ENCODE peak calls at places on chromosome 12, in six cellular contexts. V is mucosa of descending colon, M is lower lobe of right lung, L is thyroid gland, J is tibial nerve, T is cardiac fibroblast. Y is an unnamed sample.

GRCh38 chr12:107349008-107349747 is 255.8 kb upstream of the CRY1 start:
- DNase-seq in L (no peak), V (peak), J (peak), T (peak), M (no peak), Y (no peak)

GRCh38 chr12:124829008-124829707 is 34.5 kb downstream of the SCARB1 start:
- DNase-seq in M (no peak), L (no peak), V (no peak), T (peak), J (peak), Y (no peak)

GRCh38 chr12:57142727-57143126 is 4.7 kb downstream of the LRP1-AS start:
- DNase-seq in M (no peak), L (no peak), J (no peak), T (no peak), V (no peak), Y (no peak)

GRCh38 chr12:108145011-108145410 is 15.9 kb downstream of the WSCD2 start:
- DNase-seq in T (no peak), M (no peak), V (no peak), L (peak), J (no peak), Y (no peak)

GRCh38 chr12:124314207-124314606 is 19.3 kb downstream of the RFLNA start:
- DNase-seq in J (no peak), L (no peak), T (no peak), V (no peak), M (no peak), Y (no peak)

GRCh38 chr12:71935594-71935993 is 3.1 kb upstream of the TPH2 start:
- DNase-seq in T (no peak), M (no peak), V (no peak), J (no peak), L (no peak), Y (no peak)

GRCh38 chr12:50057000-50057841 is at the start of gene ASIC1:
- DNase-seq in L (peak), V (peak), J (peak), T (peak), M (peak), Y (peak)

GRCh38 chr12:39359644-39360043 is 83.3 kb downstream of the KIF21A start:
- DNase-seq in T (no peak), V (no peak), J (no peak), M (no peak), L (no peak), Y (no peak)

GRCh38 chr12:93229494-93230310 is 148.0 kb upstream of the NUDT4 start:
- DNase-seq in T (peak), J (no peak), V (no peak), M (no peak), L (no peak), Y (no peak)

GRCh38 chr12:102172436-102172835 is 25.2 kb downstream of the PMCH start:
- DNase-seq in T (peak), M (no peak), V (no peak), J (no peak), L (no peak), Y (no peak)

GRCh38 chr12:10392394-10392930 is 2.6 kb upstream of the KLRK1 start:
- DNase-seq in J (peak), L (peak), T (peak), M (peak), V (peak), Y (peak)

GRCh38 chr12:38151991-38152700 is 164.4 kb upstream of the ALG10B start:
- DNase-seq in J (no peak), L (no peak), T (no peak), V (no peak), M (no peak), Y (no peak)

GRCh38 chr12:126582231-126582630 is 1517.0 kb downstream of the AACS start:
- DNase-seq in T (no peak), V (no peak), L (no peak), M (no peak), J (no peak), Y (no peak)

GRCh38 chr12:15829949-15830348 is 40.8 kb upstream of the EPS8 start:
- DNase-seq in T (peak), L (no peak), M (no peak), V (no peak), J (no peak), Y (no peak)

GRCh38 chr12:115672506-115673080 is 604.9 kb downstream of the MED13L start:
- DNase-seq in J (no peak), L (no peak), T (no peak), M (no peak), V (no peak), Y (no peak)

GRCh38 chr12:3493225-3494049 is 2.4 kb downstream of the PRMT8 start:
- DNase-seq in M (no peak), T (no peak), V (no peak), L (no peak), J (no peak), Y (no peak)

GRCh38 chr12:127125607-127126259 is 1141.2 kb upstream of the TMEM132C start:
- DNase-seq in T (peak), J (no peak), M (no peak), L (no peak), V (no peak), Y (no peak)

GRCh38 chr12:1760566-1761382 is 59.6 kb upstream of the LRTM2 start:
- DNase-seq in V (no peak), M (no peak), L (no peak), T (peak), J (no peak), Y (no peak)

GRCh38 chr12:26651566-26652188 is 181.3 kb downstream of the ITPR2 start:
- DNase-seq in M (no peak), J (peak), L (peak), V (peak), T (peak), Y (no peak)

GRCh38 chr12:83261998-83262397 is 575.3 kb downstream of the TMTC2 start:
- DNase-seq in L (no peak), J (no peak), M (no peak), T (no peak), V (no peak), Y (no peak)

GRCh38 chr12:109179927-109180326 is 63.5 kb downstream of the ACACB start:
- DNase-seq in M (no peak), T (no peak), V (no peak), L (no peak), J (no peak), Y (no peak)

GRCh38 chr12:115611477-115611876 is 666.0 kb downstream of the MED13L start:
- DNase-seq in J (no peak), V (no peak), T (no peak), M (no peak), L (peak), Y (no peak)

GRCh38 chr12:129613311-129613710 is 290.5 kb downstream of the TMEM132D start:
- DNase-seq in L (no peak), V (no peak), J (no peak), T (no peak), M (no peak), Y (no peak)

GRCh38 chr12:31118831-31119530 is 45.3 kb downstream of the DDX11 start:
- DNase-seq in M (no peak), T (peak), V (peak), L (peak), J (no peak), Y (peak)

GRCh38 chr12:49917788-49918173 is 14.1 kb upstream of the FAIM2 start:
- DNase-seq in M (no peak), J (no peak), L (peak), T (no peak), V (no peak), Y (no peak)

GRCh38 chr12:56078427-56078826 is 1.5 kb upstream of the ERBB3 start:
- DNase-seq in M (no peak), J (no peak), L (no peak), V (no peak), T (no peak), Y (no peak)

GRCh38 chr12:118398878-118399277 is 22.5 kb downstream of the SUDS3 start:
- DNase-seq in J (no peak), V (no peak), L (no peak), T (no peak), M (no peak), Y (no peak)

GRCh38 chr12:84772281-84772680 is 140.3 kb downstream of the SLC6A15 start:
- DNase-seq in L (no peak), J (no peak), M (no peak), V (no peak), T (no peak), Y (no peak)

GRCh38 chr12:3795800-3796133 is 42.9 kb upstream of the CRACR2A start:
- DNase-seq in T (no peak), M (no peak), J (no peak), L (no peak), V (no peak), Y (no peak)

GRCh38 chr12:41345071-41345470 is 157.0 kb downstream of the PDZRN4 start:
- DNase-seq in V (no peak), L (no peak), J (no peak), M (no peak), T (no peak), Y (no peak)

GRCh38 chr12:98895086-98895651 is 250.1 kb downstream of the APAF1 start:
- DNase-seq in T (no peak), M (no peak), V (no peak), J (no peak), L (peak), Y (no peak)

GRCh38 chr12:51507188-51507587 is 82.6 kb downstream of the SLC4A8 start:
- DNase-seq in T (no peak), V (no peak), M (no peak), L (no peak), J (no peak), Y (no peak)

GRCh38 chr12:54054442-54055332 is 1.1 kb downstream of the HOXC4 start:
- DNase-seq in L (no peak), J (no peak), V (no peak), T (no peak), M (no peak), Y (no peak)
- H3K4me3 ChIP-seq in L (peak), J (peak), V (no peak), T (peak), M (peak), Y (no peak)

DNA sequence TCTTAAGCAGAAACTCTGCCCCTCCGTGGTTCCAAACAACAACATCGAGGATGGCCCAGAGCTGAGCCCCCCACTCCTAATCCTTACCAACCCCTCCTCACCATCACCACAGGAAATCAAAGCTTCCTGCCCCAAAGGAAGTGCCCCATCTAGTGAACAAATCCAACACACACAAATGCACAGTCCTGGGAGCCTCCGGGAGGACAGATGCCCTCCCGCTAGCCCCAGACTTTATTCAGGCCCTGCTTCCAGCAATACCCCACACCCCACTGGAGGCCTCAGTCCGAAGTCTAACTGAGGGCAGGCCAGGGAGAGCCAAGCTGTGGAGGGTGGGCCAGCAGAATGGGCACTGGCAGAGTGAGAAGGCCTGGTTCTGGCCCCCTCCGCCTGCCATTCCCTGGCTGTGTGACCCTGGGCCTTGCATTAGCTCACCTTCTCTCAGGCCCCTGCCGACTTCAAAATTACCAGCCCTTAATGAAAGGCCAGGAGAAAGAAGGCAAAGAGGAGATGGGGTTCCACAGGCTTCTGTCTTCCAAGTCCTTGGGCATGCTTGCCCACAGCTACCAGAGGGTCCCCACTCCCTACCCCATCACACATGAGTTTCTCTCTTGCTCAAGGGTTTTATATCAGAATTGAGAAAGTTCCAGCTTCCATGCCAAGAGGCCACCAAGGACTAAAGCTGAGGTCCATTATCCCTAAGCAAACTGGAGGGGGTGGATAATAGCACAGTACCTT is 2.3 kb downstream of the HDAC7 start:
- DNase-seq in L (no peak), T (peak), V (no peak), M (no peak), J (no peak), Y (no peak)
- TF ChIP-seq CTCF in L (peak), T (peak), V (no peak), M (peak), J (no peak), Y (no peak)

DNA sequence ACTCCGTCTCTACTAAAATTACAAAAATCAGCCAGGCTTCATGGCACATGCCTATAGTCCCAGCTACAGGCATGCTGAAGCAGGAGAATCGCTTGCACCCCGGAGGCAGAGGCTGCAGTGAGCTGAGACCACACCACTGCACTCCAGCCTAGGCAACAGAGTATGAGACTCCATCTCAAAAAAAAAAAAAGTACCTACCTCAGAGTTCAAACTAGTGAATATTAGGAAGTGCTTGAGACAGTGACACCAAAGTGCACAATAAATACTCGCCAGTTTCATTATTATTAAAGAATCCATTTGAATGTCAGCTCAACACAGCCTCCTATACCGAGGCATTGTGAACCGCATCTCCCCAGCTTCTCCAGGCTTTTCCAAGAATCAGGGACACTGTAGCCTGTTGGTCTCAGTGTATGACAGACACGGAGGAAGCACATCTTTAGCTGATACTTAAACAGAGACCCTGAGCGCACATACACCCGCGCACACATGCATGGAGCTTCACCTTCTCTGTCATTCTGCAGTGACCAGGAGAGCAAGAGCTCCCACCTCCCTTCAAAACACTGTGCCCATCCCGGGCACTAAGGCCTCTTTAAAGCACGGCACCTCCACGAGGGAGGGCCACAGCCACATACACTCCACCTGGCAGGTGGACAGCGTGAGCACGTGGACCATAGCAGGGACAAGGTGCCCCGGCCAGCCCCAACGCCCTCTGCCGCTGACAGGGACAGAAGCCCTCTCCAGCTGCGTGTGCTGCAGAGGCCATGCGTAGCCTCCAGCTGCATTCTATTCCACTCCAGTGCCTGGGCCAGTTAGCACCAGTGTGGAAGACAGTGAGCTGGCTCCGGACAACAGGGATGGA is 5.2 kb downstream of the GAPDH start:
- DNase-seq in J (no peak), M (no peak), V (no peak), L (no peak), T (no peak), Y (peak)
- H3K4me3 ChIP-seq in J (no peak), M (no peak), V (no peak), L (no peak), T (no peak), Y (no peak)

GRCh38 chr12:8823565-8824300 is 1.3 kb downstream of the A2ML1 start:
- DNase-seq in L (peak), J (peak), V (no peak), M (no peak), T (peak), Y (no peak)
- TF ChIP-seq CTCF in L (peak), J (peak), V (no peak), M (peak), T (peak), Y (no peak)

GRCh38 chr12:100845095-100845494 is 50.5 kb downstream of the ANO4 start:
- DNase-seq in L (no peak), J (no peak), T (no peak), V (no peak), M (no peak), Y (no peak)

GRCh38 chr12:100840748-100841147 is 46.2 kb downstream of the ANO4 start:
- DNase-seq in L (no peak), V (no peak), M (no peak), T (no peak), J (no peak), Y (no peak)

GRCh38 chr12:100842156-100842555 is 47.6 kb downstream of the ANO4 start:
- DNase-seq in T (no peak), L (no peak), J (no peak), V (no peak), M (no peak), Y (no peak)

GRCh38 chr12:100843061-100843460 is 48.5 kb downstream of the ANO4 start:
- DNase-seq in M (no peak), L (no peak), T (no peak), J (no peak), V (no peak), Y (no peak)
- H3K4me3 ChIP-seq in M (no peak), L (no peak), T (no peak), J (no peak), V (no peak), Y (no peak)

DNA sequence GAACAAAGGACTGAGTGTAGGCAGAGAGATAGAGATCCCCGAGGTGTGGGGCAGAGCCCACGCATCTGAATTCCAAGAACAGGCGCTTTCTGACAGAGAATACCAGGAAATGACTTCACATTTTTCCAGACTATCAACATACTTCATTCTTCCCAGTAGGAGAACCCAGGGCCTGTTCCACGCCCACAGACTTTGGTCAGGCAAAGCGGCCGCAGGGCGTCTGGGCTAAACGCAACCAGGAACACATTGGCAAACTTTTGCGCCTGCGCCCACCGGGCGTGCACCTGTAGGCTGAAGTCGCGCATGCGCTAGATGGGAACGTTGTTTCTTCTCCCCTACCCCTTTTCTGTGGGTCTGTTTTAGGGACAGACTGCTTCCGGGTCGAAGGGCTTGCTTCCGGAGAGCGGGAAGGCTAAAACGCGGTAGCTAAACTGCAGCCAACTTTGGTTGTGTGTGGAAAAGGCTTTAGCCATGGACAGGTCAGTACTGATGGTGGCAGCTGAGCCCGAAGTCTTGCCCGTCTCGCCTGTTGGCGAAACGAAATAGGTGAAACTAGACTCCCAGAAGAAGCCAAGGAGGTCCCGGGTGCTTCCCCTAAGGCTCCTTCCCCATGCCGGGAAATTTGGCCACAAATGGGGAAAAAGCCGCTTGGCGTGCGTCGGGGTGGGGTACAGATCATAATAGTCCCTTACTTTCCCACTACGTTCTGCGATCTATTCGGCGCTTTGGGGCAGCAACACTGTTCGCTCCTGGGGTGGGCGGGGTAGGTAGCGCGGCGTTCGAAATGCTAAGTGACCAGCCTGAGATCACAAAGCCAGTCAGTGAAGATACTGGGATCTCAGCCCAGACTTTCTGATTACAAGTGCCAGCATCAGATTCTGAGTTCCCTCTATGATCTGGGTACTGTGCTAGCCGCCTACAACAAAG is at the start of gene NUP107:
- DNase-seq in M (peak), L (peak), V (peak), J (peak), T (peak), Y (peak)
- TF ChIP-seq CTCF in M (no peak), L (peak), V (peak), J (no peak), T (peak), Y (no peak)